ENCODE peak calls at places on chromosomes 4 and X, in ten cellular contexts. W, Q, O, Y, B, Z, A, S, E and P are unnamed samples.

GRCh38 chrX:148500428-148501120 is at the start of gene AFF2:
- DNase-seq in W (peak; percentile 16), Q (peak; percentile 33), O (peak; percentile 77), Y (peak; percentile 45), B (peak; percentile 10), Z (peak; percentile 3), A (peak; percentile 49), S (peak; percentile 14), E (peak; percentile 20), P (peak; percentile 74)

GRCh38 chr4:168387091-168387490 is 68.5 kb upstream of the DDX60 start:
- DNase-seq in W (no peak), Q (no peak), O (no peak), Y (no peak), B (no peak), Z (no peak), A (no peak), S (no peak), E (no peak), P (no peak)

GRCh38 chrX:10012776-10013175 is 45.6 kb downstream of the CLDN34 start:
- DNase-seq in W (no peak), Q (no peak), O (no peak), Y (no peak), B (no peak), Z (no peak), A (no peak), S (no peak), E (no peak), P (no peak)

GRCh38 chr4:100208964-100209363 is 18.7 kb upstream of the DDIT4L start:
- DNase-seq in W (no peak), Q (no peak), O (no peak), Y (no peak), B (no peak), Z (no peak), A (no peak), S (no peak), E (no peak), P (no peak)

GRCh38 chrX:37060999-37061398 is 52.8 kb downstream of the FAM47C start:
- DNase-seq in W (peak; percentile 30), Q (no peak), O (no peak), Y (peak; percentile 15), B (no peak), Z (peak; percentile 57), A (no peak), S (no peak), E (peak; percentile 37), P (no peak)

GRCh38 chr4:66216252-66216651 is 546.0 kb upstream of the EPHA5 start:
- DNase-seq in W (no peak), Q (no peak), O (no peak), Y (no peak), B (no peak), Z (no peak), A (no peak), S (no peak), E (no peak), P (no peak)

GRCh38 chr4:26873391-26874026 is 12.9 kb downstream of the STIM2 start:
- DNase-seq in W (no peak), Q (no peak), O (peak; percentile 78), Y (no peak), B (peak; percentile 68), Z (no peak), A (no peak), S (no peak), E (no peak), P (no peak)

GRCh38 chr4:8762951-8763735 is 108.5 kb downstream of the HMX1 start:
- DNase-seq in W (no peak), Q (no peak), O (peak; percentile 24), Y (no peak), B (no peak), Z (no peak), A (peak; percentile 23), S (no peak), E (no peak), P (peak; percentile 32)

GRCh38 chr4:119872344-119873031 is 194.2 kb downstream of the MAD2L1 start:
- DNase-seq in W (no peak), Q (no peak), O (no peak), Y (no peak), B (no peak), Z (no peak), A (no peak), S (no peak), E (no peak), P (no peak)

GRCh38 chr4:150593996-150594395 is 12.0 kb downstream of the MAB21L2 start:
- DNase-seq in W (peak; percentile 67), Q (no peak), O (no peak), Y (no peak), B (no peak), Z (peak; percentile 49), A (no peak), S (no peak), E (no peak), P (no peak)